ENCODE peak calls at places on chromosomes 7 and 10, in eight cellular contexts. C is mesendoderm, S is endodermal cell, D is skeletal muscle cell, X is tibial artery, W is choroid plexus epithelial cell, P is spleen, K is IMR-90. H is an unnamed sample.
A peak's percentile ranks its signal among the peaks of the same experiment; 100 is the strongest.

GRCh38 chr7:55048221-55048859 is 29.5 kb downstream of the EGFR start:
- DNase-seq in C (no peak), S (no peak), D (no peak), X (no peak), W (no peak), P (no peak), K (no peak), H (no peak)

GRCh38 chr7:37920305-37920618 is 178 bp upstream of the EPDR1 start:
- DNase-seq in C (no peak), S (no peak), D (no peak), X (no peak), W (no peak), P (no peak), K (no peak), H (no peak)

GRCh38 chr7:133911724-133912123 is 215.4 kb upstream of the LRGUK start:
- DNase-seq in C (no peak), S (no peak), D (no peak), X (no peak), W (no peak), P (no peak), K (no peak), H (no peak)

GRCh38 chr7:43572516-43573049 is 10.3 kb upstream of the STK17A start:
- DNase-seq in C (peak; percentile 20), S (no peak), D (peak; percentile 100), X (peak; percentile 69), W (peak; percentile 100), P (no peak), K (peak; percentile 100), H (peak; percentile 19)

GRCh38 chr10:12262278-12262981 is 66.4 kb downstream of the CDC123 start:
- DNase-seq in C (no peak), S (no peak), D (no peak), X (no peak), W (no peak), P (peak; percentile 20), K (no peak), H (no peak)

GRCh38 chr10:89414146-89414878 is at the start of gene IFIT5:
- DNase-seq in C (peak; percentile 82), S (peak; percentile 89), D (no peak), X (peak; percentile 73), W (peak; percentile 82), P (peak; percentile 93), K (peak; percentile 67), H (peak; percentile 88)

GRCh38 chr10:69721690-69722310 is 79.9 kb upstream of the COL13A1 start:
- DNase-seq in C (peak; percentile 97), S (peak; percentile 66), D (no peak), X (no peak), W (peak; percentile 85), P (no peak), K (peak; percentile 61), H (no peak)

GRCh38 chr10:36721851-36722250 is 403.5 kb upstream of the ANKRD30A start:
- DNase-seq in C (no peak), S (no peak), D (no peak), X (no peak), W (peak; percentile 43), P (no peak), K (peak; percentile 47), H (no peak)

GRCh38 chr10:30893208-30893607 is 138.5 kb downstream of the ZNF438 start:
- DNase-seq in C (no peak), S (no peak), D (no peak), X (no peak), W (peak; percentile 9), P (no peak), K (peak; percentile 55), H (no peak)

GRCh38 chr7:42672339-42672990 is 239.4 kb downstream of the C7orf25 start:
- DNase-seq in C (peak; percentile 10), S (no peak), D (no peak), X (no peak), W (no peak), P (no peak), K (no peak), H (no peak)

GRCh38 chr7:140294454-140294853 is 103.9 kb downstream of the SLC37A3 start:
- DNase-seq in C (no peak), S (no peak), D (no peak), X (no peak), W (no peak), P (no peak), K (no peak), H (no peak)

GRCh38 chr7:138755331-138755747 is 42.5 kb upstream of the TMEM213 start:
- DNase-seq in C (peak; percentile 48), S (peak; percentile 69), D (no peak), X (no peak), W (peak; percentile 23), P (no peak), K (no peak), H (no peak)

GRCh38 chr7:134457166-134457565 is 1.7 kb downstream of the AKR1B1 start:
- DNase-seq in C (no peak), S (no peak), D (no peak), X (no peak), W (peak; percentile 34), P (no peak), K (no peak), H (no peak)

GRCh38 chr10:35172574-35172973 is 45.9 kb downstream of the CREM start:
- DNase-seq in C (no peak), S (no peak), D (peak; percentile 48), X (peak; percentile 47), W (peak; percentile 95), P (no peak), K (peak; percentile 41), H (no peak)

GRCh38 chr7:33932832-33933468 is 27.6 kb downstream of the BMPER start:
- DNase-seq in C (peak; percentile 93), S (peak; percentile 97), D (peak; percentile 52), X (peak; percentile 79), W (peak; percentile 92), P (peak; percentile 88), K (peak; percentile 83), H (peak; percentile 90)

GRCh38 chr7:139094596-139094995 is 14.9 kb downstream of the ZC3HAV1 start:
- DNase-seq in C (peak; percentile 23), S (peak; percentile 57), D (no peak), X (no peak), W (peak; percentile 78), P (no peak), K (peak; percentile 7), H (peak; percentile 50)

GRCh38 chr10:44352316-44353127 is 32.4 kb downstream of the CXCL12 start:
- DNase-seq in C (peak; percentile 84), S (peak; percentile 69), D (no peak), X (peak; percentile 28), W (peak; percentile 44), P (no peak), K (peak; percentile 80), H (no peak)

GRCh38 chr7:1192171-1192676 is 32.2 kb upstream of the ZFAND2A start:
- DNase-seq in C (no peak), S (no peak), D (peak; percentile 63), X (no peak), W (peak; percentile 87), P (no peak), K (peak; percentile 95), H (no peak)

GRCh38 chr10:119189811-119190282 is 11.2 kb upstream of the PRDX3 start:
- DNase-seq in C (no peak), S (no peak), D (no peak), X (no peak), W (peak; percentile 94), P (no peak), K (peak; percentile 95), H (no peak)

GRCh38 chr10:119190353-119190752 is 11.7 kb upstream of the PRDX3 start:
- DNase-seq in C (peak; percentile 73), S (no peak), D (peak; percentile 87), X (no peak), W (peak; percentile 96), P (no peak), K (peak; percentile 99), H (no peak)

GRCh38 chr10:119191881-119192280 is 13.3 kb upstream of the PRDX3 start:
- DNase-seq in C (peak; percentile 46), S (no peak), D (no peak), X (no peak), W (no peak), P (no peak), K (no peak), H (no peak)

DNA sequence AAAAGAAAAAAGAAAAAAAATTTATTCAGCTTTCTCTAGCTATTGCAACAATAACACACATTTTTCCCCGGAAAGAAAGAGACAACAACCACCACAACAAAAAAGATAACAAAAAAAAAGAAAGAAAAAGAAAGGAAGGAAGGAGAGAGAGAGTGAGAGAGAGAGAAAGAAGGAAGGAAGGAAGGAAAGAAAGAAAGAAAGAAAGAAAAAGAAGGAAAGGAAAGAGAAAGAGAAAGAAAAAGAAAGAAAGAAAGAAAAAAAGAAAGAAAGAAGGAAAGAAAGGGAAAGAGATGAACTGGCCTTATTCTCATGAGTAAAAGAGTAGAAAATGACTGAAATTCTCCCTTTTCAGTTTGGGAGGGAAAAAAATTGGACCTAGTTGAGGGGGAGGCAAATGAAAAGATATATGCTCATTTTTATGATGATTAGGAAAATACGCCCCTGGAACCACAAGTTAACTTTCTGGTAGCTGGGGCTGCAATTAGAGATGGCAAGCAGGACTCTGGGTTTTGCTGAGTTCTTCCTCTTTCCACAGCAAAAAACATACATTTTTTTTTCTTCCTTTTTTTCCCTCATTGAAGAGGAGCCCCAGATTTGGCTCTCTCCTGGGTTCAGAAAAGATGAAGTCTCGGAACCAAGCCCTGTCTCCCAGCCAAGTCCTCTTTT is 12.5 kb upstream of the PRDX3 start:
- DNase-seq in C (no peak), S (no peak), D (no peak), X (no peak), W (no peak), P (no peak), K (no peak), H (no peak)
- H3K4me3 ChIP-seq in C (no peak overlapping the region), S (no peak overlapping the region), D (no peak overlapping the region), X (no peak overlapping the region), W (no peak overlapping the region), P (no peak overlapping the region), K (no peak overlapping the region), H (no peak overlapping the region)

GRCh38 chr10:98339790-98340189 is 71.8 kb upstream of the LOXL4 start:
- DNase-seq in C (no peak), S (no peak), D (no peak), X (no peak), W (no peak), P (no peak), K (no peak), H (no peak)
- H3K4me3 ChIP-seq in C (no peak overlapping the region), S (no peak overlapping the region), D (no peak overlapping the region), X (no peak overlapping the region), W (no peak overlapping the region), P (no peak overlapping the region), K (no peak overlapping the region), H (no peak overlapping the region)

DNA sequence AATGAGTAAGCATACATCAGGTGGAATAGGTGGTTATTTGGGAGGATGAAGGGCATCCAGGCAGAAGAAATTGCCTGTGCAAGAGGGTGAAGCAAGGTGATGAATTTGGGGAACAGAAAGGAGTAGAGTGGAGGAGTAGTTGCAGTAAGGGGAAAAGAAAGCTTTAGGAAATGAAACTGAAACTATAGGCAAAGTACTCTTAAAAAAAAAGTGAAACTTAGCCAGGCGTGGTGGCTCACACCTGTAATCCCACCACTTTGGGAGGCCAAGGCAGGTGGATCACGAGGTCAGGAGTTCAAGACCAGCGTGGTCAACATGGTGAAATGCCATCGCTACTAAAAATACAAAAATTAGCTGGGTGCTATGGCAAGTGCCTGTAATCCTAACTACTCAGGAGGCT is 17.6 kb downstream of the NUP205 start:
- DNase-seq in C (no peak), S (no peak), D (no peak), X (no peak), W (no peak), P (no peak), K (no peak), H (no peak)
- H3K4me3 ChIP-seq in C (no peak overlapping the region), S (no peak overlapping the region), D (no peak overlapping the region), X (no peak overlapping the region), W (no peak overlapping the region), P (no peak overlapping the region), K (no peak overlapping the region), H (no peak overlapping the region)

GRCh38 chr10:86685893-86686632 is 17.8 kb downstream of the LDB3 start:
- DNase-seq in C (no peak), S (no peak), D (no peak), X (no peak), W (no peak), P (no peak), K (no peak), H (no peak)
- H3K4me3 ChIP-seq in C (no peak overlapping the region), S (no peak overlapping the region), D (no peak overlapping the region), X (no peak overlapping the region), W (no peak overlapping the region), P (no peak overlapping the region), K (no peak overlapping the region), H (no peak overlapping the region)

H was measured in testis.